ENCODE peak calls at places on chromosomes 16 and 17, in five cellular contexts. X, W, M, U and J are unnamed samples.

GRCh38 chr17:64385187-64386083 is 5.2 kb downstream of the PECAM1 start:
- DNase-seq in X (no peak), W (no peak), M (no peak), U (peak; percentile 92), J (peak; percentile 93)

GRCh38 chr16:85334718-85335583 is 222.7 kb upstream of the CIBAR2 start:
- DNase-seq in M (peak; percentile 66), W (peak; percentile 64), U (no peak), X (no peak), J (no peak)

GRCh38 chr16:66443269-66443652 is 16.2 kb downstream of the BEAN1 start:
- DNase-seq in M (no peak), X (no peak), U (peak; percentile 20), W (no peak), J (no peak)

GRCh38 chr17:9021158-9021984 is at the start of gene NTN1:
- DNase-seq in M (peak; percentile 69), X (no peak), W (peak; percentile 65), U (peak; percentile 90), J (peak; percentile 11)

GRCh38 chr16:3094289-3095027 is 4.6 kb downstream of the ZSCAN10 start:
- DNase-seq in M (peak; percentile 53), U (no peak), W (peak; percentile 59), X (no peak), J (peak; percentile 69)

GRCh38 chr17:48791128-48792032 is 25.6 kb downstream of the TTLL6 start:
- DNase-seq in W (peak; percentile 53), M (peak; percentile 87), X (no peak), U (peak; percentile 93), J (peak; percentile 86)

GRCh38 chr17:82435103-82435502 is 15.4 kb downstream of the CYBC1 start:
- DNase-seq in X (no peak), U (no peak), W (no peak), M (no peak), J (no peak)

GRCh38 chr17:62679866-62680377 is 52.5 kb downstream of the MRC2 start:
- DNase-seq in W (peak; percentile 57), M (no peak), U (no peak), X (no peak), J (no peak)

GRCh38 chr16:17538942-17539341 is 68.2 kb upstream of the XYLT1 start:
- DNase-seq in M (no peak), U (no peak), X (no peak), W (no peak), J (no peak)

GRCh38 chr16:27824006-27824405 is 239.5 kb downstream of the GSG1L start:
- DNase-seq in W (no peak), U (peak; percentile 60), M (no peak), X (no peak), J (no peak)

GRCh38 chr17:2500446-2500845 is 11.2 kb downstream of the METTL16 start:
- DNase-seq in X (no peak), U (no peak), W (no peak), M (no peak), J (no peak)

GRCh38 chr17:74547736-74548135 is 1.8 kb upstream of the CD300C start:
- DNase-seq in M (no peak), U (no peak), X (no peak), W (no peak), J (no peak)

GRCh38 chr17:82103588-82104451 is 5.8 kb upstream of the FASN start:
- DNase-seq in M (peak; percentile 53), X (no peak), W (no peak), U (no peak), J (no peak)

GRCh38 chr16:57091990-57092785 is at the start of gene CPNE2:
- DNase-seq in U (peak; percentile 91), M (peak; percentile 77), X (no peak), W (peak; percentile 95), J (peak; percentile 42)

GRCh38 chr17:35236821-35237220 is 6.1 kb upstream of the SLFN5 start:
- DNase-seq in M (no peak), W (no peak), X (no peak), U (no peak), J (no peak)

GRCh38 chr17:5631958-5632357 is 47.6 kb upstream of the NLRP1 start:
- DNase-seq in X (no peak), M (peak; percentile 66), U (no peak), W (no peak), J (no peak)

GRCh38 chr16:82995927-82996441 is 369.2 kb downstream of the CDH13 start:
- DNase-seq in W (no peak), U (no peak), X (no peak), M (no peak), J (peak; percentile 94)

GRCh38 chr16:89096042-89096717 is 2.5 kb downstream of the ACSF3 start:
- DNase-seq in W (no peak), M (no peak), X (no peak), U (no peak), J (no peak)

GRCh38 chr16:89095401-89095974 is 1.8 kb downstream of the ACSF3 start:
- DNase-seq in U (no peak), X (no peak), M (no peak), W (no peak), J (no peak)

GRCh38 chr16:89092013-89092412 is 1.6 kb upstream of the ACSF3 start:
- DNase-seq in U (no peak), M (no peak), X (no peak), W (no peak), J (no peak)

GRCh38 chr16:89093602-89094251 is at the start of gene ACSF3:
- DNase-seq in M (peak; percentile 75), U (peak; percentile 90), X (no peak), W (peak; percentile 95), J (peak; percentile 53)

GRCh38 chr16:89094252-89094901 is 725 bp downstream of the ACSF3 start:
- DNase-seq in U (no peak), M (peak; percentile 21), W (peak; percentile 63), X (no peak), J (no peak)
- TF ChIP-seq CTCF in U (no peak), M (no peak), W (no peak), X (no peak), J (no peak)

GRCh38 chr17:40703652-40704051 is at the start of gene KRT24:
- DNase-seq in U (no peak), M (no peak), W (no peak), X (no peak), J (no peak)

GRCh38 chr17:40696651-40697072 is 6.9 kb downstream of the KRT24 start:
- DNase-seq in W (no peak), X (no peak), U (no peak), M (no peak), J (no peak)

GRCh38 chr17:40699359-40699758 is 4.2 kb downstream of the KRT24 start:
- DNase-seq in X (no peak), M (no peak), W (no peak), U (no peak), J (no peak)

GRCh38 chr17:40702271-40702670 is 1.3 kb downstream of the KRT24 start:
- DNase-seq in W (no peak), M (no peak), X (no peak), U (no peak), J (no peak)

DNA sequence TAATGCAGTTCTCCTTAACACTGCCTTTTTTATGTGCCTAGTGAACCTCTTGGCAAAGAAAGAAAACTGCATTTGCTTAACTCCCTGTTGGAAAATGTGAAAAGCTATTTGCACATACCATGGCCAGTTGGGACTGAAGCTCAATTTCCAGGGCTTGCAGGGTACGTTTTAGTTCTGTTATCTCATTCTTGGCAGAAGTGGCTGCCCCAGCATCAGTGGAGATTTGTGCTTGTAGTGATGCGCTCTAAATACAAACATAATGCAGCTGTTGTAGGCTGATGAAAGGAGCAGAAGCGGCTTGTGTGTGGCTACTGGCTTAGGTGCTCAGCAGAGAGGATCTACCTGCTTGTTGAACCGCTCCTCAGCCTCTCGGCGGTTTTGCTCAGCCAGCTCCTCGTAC is 3.7 kb downstream of the KRT24 start:
- DNase-seq in W (no peak), X (no peak), M (no peak), U (no peak), J (no peak)
- H3K4me3 ChIP-seq in W (no peak overlapping the region), X (no peak overlapping the region), M (no peak overlapping the region), U (no peak overlapping the region), J (no peak overlapping the region)

DNA sequence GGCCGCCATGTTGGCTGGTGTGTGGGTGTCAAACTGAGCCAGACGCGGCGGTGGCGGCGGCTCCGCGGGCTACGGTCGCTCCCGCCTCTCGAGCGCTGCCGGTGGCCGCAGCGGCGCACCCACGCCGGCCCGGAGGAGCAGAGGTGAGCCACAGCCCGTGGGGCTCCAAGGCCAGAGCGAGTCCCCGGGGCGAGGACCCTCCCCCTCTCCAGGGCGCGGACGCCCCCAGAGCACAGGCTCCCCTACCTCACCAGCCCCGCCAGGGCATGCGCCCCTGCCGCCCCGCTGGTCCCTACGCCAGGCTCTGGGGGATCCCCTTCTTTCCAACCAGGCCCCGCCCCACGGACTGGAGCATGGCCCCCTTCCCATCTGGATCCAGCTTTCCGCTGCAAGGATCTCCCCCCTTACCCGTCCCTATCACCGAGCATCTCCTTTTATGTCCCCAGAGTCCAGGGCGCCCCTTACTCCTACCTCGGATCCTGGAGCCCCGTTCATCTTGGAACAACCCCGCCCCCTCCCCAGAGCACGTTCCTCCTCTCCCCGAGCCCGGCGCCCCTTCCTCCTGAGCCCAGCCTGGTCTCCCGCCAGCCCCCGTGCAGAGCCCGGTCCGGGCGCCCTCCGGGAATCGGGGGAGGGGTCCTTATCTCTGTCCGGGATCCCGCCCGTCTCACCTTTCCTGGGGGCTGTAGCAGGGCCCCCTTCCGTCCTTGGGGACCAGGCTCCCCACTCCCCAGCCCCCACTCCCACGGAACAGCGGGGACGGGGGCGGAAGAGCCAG is 412 bp downstream of the EPN2 start:
- DNase-seq in M (peak; percentile 52), U (peak; percentile 89), X (no peak), W (peak; percentile 78), J (no peak)
- TF ChIP-seq CTCF in M (peak; percentile 6), U (no peak), X (peak; percentile 28), W (peak; percentile 25), J (no peak)

GRCh38 chr16:23679986-23680336 is 1.3 kb downstream of the PLK1 start:
- DNase-seq in X (no peak), M (no peak), W (no peak), U (peak; percentile 76), J (no peak)

GRCh38 chr16:23678430-23679273 is at the start of gene PLK1:
- DNase-seq in U (peak; percentile 91), M (peak; percentile 92), W (peak; percentile 92), X (no peak), J (peak; percentile 78)

GRCh38 chr16:23679274-23679985 is 741 bp downstream of the PLK1 start:
- DNase-seq in W (peak; percentile 71), M (peak; percentile 43), U (peak; percentile 83), X (no peak), J (peak; percentile 42)

GRCh38 chr16:23683487-23683886 is 4.8 kb downstream of the PLK1 start:
- DNase-seq in M (no peak), U (no peak), W (no peak), X (no peak), J (no peak)

DNA sequence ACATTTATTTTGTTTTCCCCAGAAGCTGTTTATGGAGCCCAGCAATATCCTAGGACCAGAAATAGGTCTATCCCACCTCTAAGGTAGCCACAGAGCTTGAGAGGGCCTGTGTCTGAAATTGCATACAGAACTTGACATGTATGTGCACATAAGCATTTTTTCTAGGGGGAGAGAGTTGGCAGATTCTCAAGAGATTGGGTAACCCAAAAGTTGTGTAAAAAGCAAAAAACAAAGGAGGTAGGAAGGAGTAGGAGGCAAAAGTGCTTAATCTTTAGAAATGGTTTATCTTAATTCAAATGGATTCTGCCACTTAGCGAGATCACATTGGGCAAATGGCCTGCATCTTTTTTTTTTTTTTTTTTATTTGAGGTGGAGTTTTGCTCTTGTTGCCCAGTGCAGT is 3.5 kb downstream of the PLK1 start:
- DNase-seq in U (no peak), W (no peak), X (no peak), M (no peak), J (peak; percentile 86)
- H3K4me3 ChIP-seq in U (no peak overlapping the region), W (no peak overlapping the region), X (no peak overlapping the region), M (no peak overlapping the region), J (no peak overlapping the region)